ENCODE peak calls at places on chromosome 17, in four cellular contexts. N is tibial nerve, H is cardiac muscle cell, S is mucosa of descending colon. F is an unnamed sample. For H3K4me1, the result is how much of the 10 kb centered on the place peaks cover.

GRCh38 chr17:62687997-62688396 is 60.5 kb downstream of the MRC2 start:
- DNase-seq in N (no peak), H (no peak), S (no peak), F (no peak)

GRCh38 chr17:48954300-48954755 is 9.7 kb upstream of the SNF8 start:
- DNase-seq in N (no peak), H (peak), S (peak), F (no peak)

GRCh38 chr17:73151888-73152633 is 12.7 kb upstream of the SSTR2 start:
- DNase-seq in N (no peak), H (no peak), S (no peak), F (no peak)

GRCh38 chr17:73274490-73274889 is 12.8 kb upstream of the CPSF4L start:
- DNase-seq in N (no peak), H (no peak), S (no peak), F (no peak)

GRCh38 chr17:73798111-73798748 is 154.0 kb upstream of the SDK2 start:
- DNase-seq in N (no peak), H (no peak), S (no peak), F (no peak)

GRCh38 chr17:50861334-50861676 is 4.8 kb downstream of the TOB1 start:
- DNase-seq in N (no peak), H (no peak), S (no peak), F (no peak)

GRCh38 chr17:76700627-76701470 is 9.9 kb downstream of the MXRA7 start:
- DNase-seq in N (peak), H (peak), S (no peak), F (peak)

GRCh38 chr17:55442462-55442861 is 20.8 kb upstream of the MMD start:
- DNase-seq in N (no peak), H (no peak), S (no peak), F (no peak)

GRCh38 chr17:50414808-50415207 is 11.2 kb upstream of the ACSF2 start:
- DNase-seq in N (no peak), H (no peak), S (no peak), F (no peak)

GRCh38 chr17:78237403-78238012 is 6.1 kb downstream of the TMEM235 start:
- DNase-seq in N (no peak), H (no peak), S (no peak), F (peak)

GRCh38 chr17:49708515-49709161 is 874 bp upstream of the SLC35B1 start:
- DNase-seq in N (no peak), H (no peak), S (no peak), F (peak)

GRCh38 chr17:80891096-80892018 is 100.3 kb upstream of the CHMP6 start:
- DNase-seq in N (no peak), H (no peak), S (no peak), F (no peak)
- TF ChIP-seq CTCF in N (no peak), H (peak), S (no peak), F (no peak)

DNA sequence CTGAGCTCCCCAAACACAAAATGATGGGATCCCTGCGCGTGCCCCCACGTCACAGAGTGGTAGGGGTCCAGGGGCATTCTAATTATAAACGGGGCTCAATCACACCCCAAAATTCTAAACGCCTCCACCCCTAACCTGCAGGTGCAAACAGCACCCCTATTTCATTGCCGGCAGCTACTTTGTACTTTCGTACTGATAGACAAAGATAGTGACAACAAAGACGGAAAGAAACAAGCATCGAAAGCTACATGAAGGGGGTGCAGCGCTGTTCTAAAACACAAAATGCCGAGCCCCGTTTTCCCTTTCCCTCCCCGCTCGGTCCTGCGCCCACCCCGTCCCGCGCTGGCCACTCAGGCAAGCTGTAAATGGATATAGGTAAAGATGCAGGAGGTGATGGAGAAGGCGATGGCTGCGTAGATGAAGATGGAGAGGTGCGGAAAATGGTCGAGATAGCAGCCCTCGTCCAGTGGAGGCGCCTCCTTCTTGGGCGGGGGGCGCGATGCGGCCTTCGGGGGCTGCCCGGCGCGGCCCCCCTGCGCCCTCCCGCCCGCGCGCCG is 14.0 kb downstream of the MIS12 start:
- DNase-seq in N (no peak), H (no peak), S (no peak), F (no peak)
- H3K4me1 ChIP-seq in N (under half), H (under half), S (under half), F (under half)

GRCh38 chr17:60548990-60549389 is 22.9 kb upstream of the APPBP2 start:
- DNase-seq in N (no peak), H (no peak), S (no peak), F (no peak)
- TF ChIP-seq CTCF in N (no peak), H (no peak), S (no peak), F (no peak)

GRCh38 chr17:40307001-40307690 is 1.8 kb upstream of the RARA start:
- DNase-seq in N (no peak), H (no peak), S (peak), F (peak)

GRCh38 chr17:40304464-40304863 is 4.5 kb upstream of the RARA start:
- DNase-seq in N (no peak), H (no peak), S (no peak), F (no peak)

GRCh38 chr17:40303706-40304450 is 5.1 kb upstream of the RARA start:
- DNase-seq in N (no peak), H (no peak), S (no peak), F (no peak)

GRCh38 chr17:40307691-40308289 is 1.2 kb upstream of the RARA start:
- DNase-seq in N (no peak), H (no peak), S (peak), F (no peak)

GRCh38 chr17:40306395-40306794 is 2.6 kb upstream of the RARA start:
- DNase-seq in N (no peak), H (no peak), S (no peak), F (no peak)
- H3K4me1 ChIP-seq in N (under half), H (under half), S (under half), F (half or more)

DNA sequence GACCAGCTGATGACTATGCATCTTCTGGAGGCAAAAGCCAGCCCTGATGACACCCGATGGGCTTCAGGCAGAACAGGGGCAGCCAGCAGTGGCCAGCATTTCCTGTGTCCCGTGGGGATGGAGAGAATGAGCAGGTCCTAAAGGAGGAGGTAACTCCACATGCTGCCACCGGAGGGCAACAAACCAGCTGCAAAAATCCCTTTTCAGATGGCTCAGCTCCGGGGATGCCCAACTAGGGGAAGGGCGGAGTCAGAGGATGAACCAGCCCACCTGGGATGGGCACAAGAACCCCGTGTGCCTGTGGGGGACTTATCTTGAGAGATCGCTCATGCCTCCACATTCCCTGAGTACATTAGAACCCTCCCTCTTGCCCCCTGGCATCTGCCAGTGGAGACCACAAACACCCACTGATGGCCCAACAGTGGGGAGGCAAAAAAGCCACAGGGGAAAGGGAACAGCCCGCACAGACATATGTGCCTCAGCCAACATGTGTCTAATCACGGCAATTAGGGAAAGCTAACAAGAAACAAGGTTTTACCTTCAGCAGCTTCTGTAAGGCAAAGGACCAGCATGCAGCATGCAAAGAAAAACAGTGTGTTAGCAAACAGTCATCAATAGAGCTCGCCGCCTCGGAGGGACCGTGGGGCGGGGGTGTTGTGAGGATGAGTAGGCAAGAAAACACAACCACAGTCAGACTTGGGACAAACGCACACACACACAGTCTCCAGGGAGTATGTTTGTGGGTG is 64.1 kb downstream of the MYO18A start:
- DNase-seq in N (no peak), H (peak), S (no peak), F (peak)
- TF ChIP-seq CTCF in N (peak), H (peak), S (no peak), F (peak)

GRCh38 chr17:42275527-42276358 is 448 bp downstream of the STAT5B start:
- DNase-seq in N (no peak), H (peak), S (no peak), F (peak)

GRCh38 chr17:42276359-42276608 is at the start of gene STAT5B:
- DNase-seq in N (peak), H (no peak), S (peak), F (peak)

GRCh38 chr17:42274273-42274542 is 2.0 kb downstream of the STAT5B start:
- DNase-seq in N (no peak), H (no peak), S (no peak), F (no peak)

GRCh38 chr17:42273474-42274272 is 2.5 kb downstream of the STAT5B start:
- DNase-seq in N (no peak), H (no peak), S (no peak), F (no peak)

DNA sequence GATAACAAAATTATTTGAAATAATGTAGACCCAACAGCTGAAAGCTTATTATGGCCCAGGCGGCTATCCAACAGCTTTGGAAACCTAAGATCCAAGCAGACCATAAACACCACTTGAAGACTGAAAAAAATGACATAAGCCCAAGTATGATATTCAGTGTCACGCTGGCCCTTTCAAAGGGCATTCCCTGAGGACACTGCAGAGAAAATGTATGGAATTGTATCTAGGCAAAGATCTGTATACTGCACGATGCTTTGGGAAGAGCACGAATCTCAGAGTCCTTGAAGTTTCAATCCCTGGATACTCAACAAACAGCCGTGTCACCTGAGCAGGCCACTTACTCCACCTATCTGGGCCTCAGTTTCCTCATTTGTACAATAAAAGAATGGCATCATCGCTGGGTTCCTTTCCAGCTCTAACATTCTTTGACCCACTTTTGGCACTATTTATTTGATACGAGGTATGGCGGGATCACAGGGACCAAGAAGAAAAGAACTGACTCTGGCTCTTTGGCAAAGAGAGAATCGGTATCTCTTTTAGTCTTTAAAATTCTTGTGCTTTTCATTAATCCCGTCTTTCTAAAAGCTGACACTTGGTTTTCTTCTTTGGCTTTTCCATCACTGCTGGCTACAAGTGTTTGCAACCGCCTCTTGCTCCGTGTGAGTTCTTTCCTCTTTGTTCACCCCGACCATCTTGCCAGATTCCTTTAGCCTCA is 1.2 kb downstream of the STAT5B start:
- DNase-seq in N (no peak), H (no peak), S (no peak), F (no peak)
- H3K4me1 ChIP-seq in N (under half), H (under half), S (under half), F (under half)

GRCh38 chr17:15377200-15377599 is 35.8 kb upstream of the TEKT3 start:
- DNase-seq in N (no peak), H (no peak), S (no peak), F (no peak)
- TF ChIP-seq CTCF in N (no peak), H (peak), S (no peak), F (no peak)

DNA sequence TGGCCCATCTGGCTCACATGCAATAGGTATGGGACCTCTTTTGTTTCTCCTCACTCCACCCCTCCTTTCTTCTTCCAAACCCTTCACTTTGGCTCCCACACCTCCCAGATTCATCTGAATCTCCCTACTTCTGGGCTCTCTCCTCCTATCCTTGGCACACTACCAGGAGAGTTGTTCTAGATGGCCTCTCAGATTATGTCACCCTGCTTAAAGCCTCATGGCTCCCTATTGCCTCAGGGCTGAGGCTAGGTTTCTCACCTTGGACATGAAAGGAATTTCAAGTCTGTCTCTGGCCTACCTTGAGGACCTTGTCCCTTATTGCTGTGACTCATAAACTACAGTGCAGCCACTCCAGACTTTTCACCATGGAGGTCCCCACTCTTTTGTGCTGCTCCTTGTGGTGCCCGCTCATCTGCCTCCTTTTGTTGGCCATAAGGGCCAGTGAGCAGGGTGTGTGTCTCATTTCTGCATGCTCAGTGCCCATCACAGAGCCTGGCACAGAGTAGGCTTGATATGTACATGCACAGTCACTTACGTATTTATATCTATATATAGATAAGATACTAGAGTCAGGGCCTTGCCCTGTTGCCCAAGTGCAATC is 1.0 kb upstream of the MFAP4 start:
- DNase-seq in N (no peak), H (no peak), S (peak), F (no peak)
- H3K4me1 ChIP-seq in N (under half), H (under half), S (under half), F (half or more)

GRCh38 chr17:63834431-63835166 is 7.1 kb upstream of the FTSJ3 start:
- DNase-seq in N (no peak), H (peak), S (peak), F (peak)
- TF ChIP-seq CTCF in N (no peak), H (peak), S (peak), F (peak)

F was measured in testis.